ENCODE peak calls at places on chromosome 1, in five cellular contexts. One of them, this sample, is unnamed. For H3K4me1, the result is how much of the 10 kb centered on the place peaks cover.

GRCh38 chr1:192475329-192475728 is 100.2 kb upstream of the RGS1 start:
- DNase-seq in transverse colon: no peak
- DNase-seq in A549: no peak
- DNase-seq in H1: no peak
- DNase-seq in sigmoid colon: no peak
- DNase-seq in this sample: no peak

GRCh38 chr1:227799756-227800155 is 15.7 kb upstream of the PRSS38 start:
- DNase-seq in transverse colon: no peak
- DNase-seq in A549: no peak
- DNase-seq in H1: no peak
- DNase-seq in sigmoid colon: no peak
- DNase-seq in this sample: no peak

GRCh38 chr1:41280189-41281032 is 38.3 kb upstream of the SCMH1 start:
- DNase-seq in transverse colon: no peak
- DNase-seq in A549: no peak
- DNase-seq in H1: no peak
- DNase-seq in sigmoid colon: no peak
- DNase-seq in this sample: peak

GRCh38 chr1:113530021-113530420 is 139.7 kb downstream of the MAGI3 start:
- DNase-seq in transverse colon: no peak
- DNase-seq in A549: no peak
- DNase-seq in H1: no peak
- DNase-seq in sigmoid colon: no peak
- DNase-seq in this sample: no peak

GRCh38 chr1:15066191-15066590 is 87.4 kb upstream of the TMEM51 start:
- DNase-seq in transverse colon: no peak
- DNase-seq in A549: no peak
- DNase-seq in H1: no peak
- DNase-seq in sigmoid colon: no peak
- DNase-seq in this sample: peak

GRCh38 chr1:111510003-111510380 is 6.6 kb upstream of the ADORA3 start:
- DNase-seq in transverse colon: no peak
- DNase-seq in A549: no peak
- DNase-seq in H1: no peak
- DNase-seq in sigmoid colon: peak
- DNase-seq in this sample: no peak

GRCh38 chr1:8003431-8004112 is 22.5 kb downstream of the ERRFI1 start:
- DNase-seq in transverse colon: no peak
- DNase-seq in A549: no peak
- DNase-seq in H1: no peak
- DNase-seq in sigmoid colon: no peak
- DNase-seq in this sample: no peak

GRCh38 chr1:100530901-100531487 is 6.9 kb upstream of the GPR88 start:
- DNase-seq in transverse colon: peak
- DNase-seq in A549: no peak
- DNase-seq in H1: no peak
- DNase-seq in sigmoid colon: peak
- DNase-seq in this sample: peak

DNA sequence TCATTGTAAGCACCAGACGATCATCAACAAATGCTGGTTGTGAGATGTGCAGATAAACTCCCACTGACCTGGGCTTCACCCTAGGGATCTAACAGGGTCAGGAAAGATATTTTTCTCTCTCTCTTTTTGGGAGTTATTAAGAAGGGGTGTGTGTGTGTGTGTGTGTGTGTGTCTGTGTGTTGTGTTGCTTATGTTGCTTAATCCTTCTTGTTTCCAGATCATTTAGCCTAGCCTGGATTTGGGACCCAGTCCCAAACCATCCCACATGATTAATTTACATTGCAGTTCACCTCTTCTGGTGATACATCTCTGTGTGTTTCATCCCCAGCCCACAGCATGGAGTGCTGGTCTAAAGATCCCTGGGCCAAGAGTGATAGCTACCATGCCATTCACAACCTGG is 122.8 kb upstream of the IPO9 start:
- DNase-seq in transverse colon: no peak
- DNase-seq in A549: no peak
- DNase-seq in H1: no peak
- DNase-seq in sigmoid colon: no peak
- DNase-seq in this sample: no peak
- H3K4me1 ChIP-seq in transverse colon: under half
- H3K4me1 ChIP-seq in A549: under half
- H3K4me1 ChIP-seq in H1: under half
- H3K4me1 ChIP-seq in sigmoid colon: under half
- H3K4me1 ChIP-seq in this sample: under half

DNA sequence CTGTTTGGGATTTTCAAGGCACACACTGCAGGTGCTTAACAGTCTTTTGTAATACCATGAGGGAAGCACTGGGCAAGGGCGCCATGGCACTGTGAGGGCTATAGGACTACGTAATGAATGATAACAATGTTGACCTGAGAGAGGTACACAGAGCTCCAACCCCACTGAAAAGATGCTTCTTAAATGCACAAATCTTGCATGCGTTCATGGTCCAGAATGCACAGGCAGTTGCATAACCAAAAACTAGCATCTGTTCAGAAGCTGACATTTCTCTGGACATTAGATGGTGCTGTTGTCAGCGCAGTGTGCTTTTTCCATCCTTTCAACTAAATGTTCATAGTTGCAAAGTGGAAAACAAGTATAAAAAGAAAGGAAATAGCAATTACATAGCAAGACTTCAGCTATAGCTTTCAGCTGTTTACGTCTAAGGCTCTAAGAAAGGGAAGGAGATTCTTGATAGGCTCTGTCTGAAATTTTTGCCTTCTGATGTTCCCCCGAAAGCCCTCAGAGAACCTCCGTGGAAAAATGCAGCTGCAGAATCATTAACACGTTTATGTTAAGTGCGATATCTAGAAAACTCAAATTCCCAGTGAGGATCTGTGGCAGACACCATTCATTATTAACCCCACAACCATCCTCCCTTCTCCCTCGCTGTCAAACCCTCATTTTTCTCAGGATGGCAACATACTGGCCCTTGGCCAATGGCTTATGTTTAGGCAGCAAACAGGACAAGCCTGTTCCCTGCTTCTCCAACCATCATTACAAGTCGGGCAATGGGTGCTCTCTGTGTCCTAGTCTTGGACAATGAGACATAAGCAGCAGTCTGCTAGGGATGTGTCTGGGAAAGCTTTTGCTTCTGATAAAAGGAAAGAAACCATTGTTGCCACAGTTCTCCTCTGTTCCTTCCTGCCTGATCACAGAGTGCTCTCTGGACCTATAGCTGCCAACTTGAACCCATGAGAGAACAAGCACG is 8.2 kb upstream of the TARBP1 start:
- DNase-seq in transverse colon: peak
- DNase-seq in A549: peak
- DNase-seq in H1: no peak
- DNase-seq in sigmoid colon: no peak
- DNase-seq in this sample: no peak
- TF ChIP-seq POLR2A in transverse colon: no peak
- TF ChIP-seq POLR2A in A549: no peak
- TF ChIP-seq POLR2A in H1: no peak
- TF ChIP-seq POLR2A in sigmoid colon: no peak
- TF ChIP-seq POLR2A in this sample: no peak

DNA sequence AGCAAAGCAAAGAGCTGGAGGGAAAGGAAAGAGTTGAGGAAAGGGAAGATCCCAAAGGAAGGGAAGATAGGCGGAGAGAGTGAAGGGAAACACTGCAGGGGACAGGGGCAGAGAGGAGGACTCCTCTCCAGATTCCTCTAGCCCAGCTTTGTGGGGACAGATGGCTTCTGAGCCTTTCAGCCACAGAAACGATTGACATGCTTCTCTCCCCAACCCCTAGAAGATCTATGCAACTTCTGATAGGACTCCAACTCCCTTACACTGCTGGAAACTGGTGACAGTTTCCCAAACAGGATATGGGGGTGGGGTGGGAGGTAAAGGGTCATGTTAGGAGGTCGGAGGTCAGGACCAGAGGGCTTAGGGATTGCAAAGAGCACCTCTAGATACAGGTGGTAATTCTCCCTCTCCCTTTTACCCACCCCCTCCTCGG is 6.5 kb downstream of the MEX3A start:
- DNase-seq in transverse colon: no peak
- DNase-seq in A549: no peak
- DNase-seq in H1: no peak
- DNase-seq in sigmoid colon: no peak
- DNase-seq in this sample: no peak
- TF ChIP-seq EP300 in transverse colon: no peak
- TF ChIP-seq EP300 in A549: no peak
- TF ChIP-seq EP300 in H1: no peak
- TF ChIP-seq EP300 in sigmoid colon: no peak
- TF ChIP-seq EP300 in this sample: no peak

DNA sequence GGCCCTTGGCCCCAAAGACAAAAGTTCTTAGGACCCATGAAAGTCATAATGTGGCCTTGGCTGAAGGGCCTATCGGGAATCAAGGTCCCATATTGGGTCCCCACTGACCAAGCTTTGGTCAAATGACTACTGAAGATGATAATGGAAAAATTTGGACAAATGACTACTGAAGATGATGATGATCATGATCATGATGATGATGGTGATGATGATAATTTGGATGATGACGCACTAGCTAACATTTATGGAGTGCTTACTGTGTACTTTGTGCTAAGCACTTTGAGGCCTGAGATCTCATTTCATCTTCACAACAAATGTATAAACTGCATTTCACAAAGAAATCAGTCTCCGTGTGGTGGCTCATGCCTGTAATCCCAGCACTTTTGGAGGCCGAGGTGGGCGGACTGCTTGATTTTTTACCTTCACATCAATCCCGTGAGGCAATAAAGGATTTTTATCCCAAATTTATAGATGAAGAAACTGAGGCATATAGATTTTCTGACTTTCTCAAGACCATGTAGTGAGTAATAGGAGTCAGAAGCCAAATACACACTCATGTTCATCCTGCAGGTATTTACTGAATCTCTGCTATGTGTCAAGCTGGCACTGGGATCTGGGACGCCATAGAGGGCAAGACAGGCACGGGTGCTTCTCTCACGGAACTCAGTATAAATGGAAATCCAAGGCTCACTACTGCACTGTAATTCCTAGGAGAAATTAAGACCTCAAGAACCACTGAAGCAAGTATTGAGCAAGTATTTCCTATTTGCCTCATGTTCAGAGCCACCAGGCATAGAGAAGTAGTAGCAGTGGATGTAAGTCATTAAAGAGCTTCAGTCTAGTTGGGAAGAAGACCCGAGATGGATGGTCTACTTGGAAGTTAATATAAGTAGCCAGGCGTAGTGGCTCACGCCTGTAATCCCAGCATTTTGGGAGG is 39.2 kb downstream of the EIF2D start:
- DNase-seq in transverse colon: no peak
- DNase-seq in A549: no peak
- DNase-seq in H1: no peak
- DNase-seq in sigmoid colon: no peak
- DNase-seq in this sample: peak
- H3K4me1 ChIP-seq in transverse colon: under half
- H3K4me1 ChIP-seq in A549: under half
- H3K4me1 ChIP-seq in H1: under half
- H3K4me1 ChIP-seq in sigmoid colon: under half
- H3K4me1 ChIP-seq in this sample: under half

DNA sequence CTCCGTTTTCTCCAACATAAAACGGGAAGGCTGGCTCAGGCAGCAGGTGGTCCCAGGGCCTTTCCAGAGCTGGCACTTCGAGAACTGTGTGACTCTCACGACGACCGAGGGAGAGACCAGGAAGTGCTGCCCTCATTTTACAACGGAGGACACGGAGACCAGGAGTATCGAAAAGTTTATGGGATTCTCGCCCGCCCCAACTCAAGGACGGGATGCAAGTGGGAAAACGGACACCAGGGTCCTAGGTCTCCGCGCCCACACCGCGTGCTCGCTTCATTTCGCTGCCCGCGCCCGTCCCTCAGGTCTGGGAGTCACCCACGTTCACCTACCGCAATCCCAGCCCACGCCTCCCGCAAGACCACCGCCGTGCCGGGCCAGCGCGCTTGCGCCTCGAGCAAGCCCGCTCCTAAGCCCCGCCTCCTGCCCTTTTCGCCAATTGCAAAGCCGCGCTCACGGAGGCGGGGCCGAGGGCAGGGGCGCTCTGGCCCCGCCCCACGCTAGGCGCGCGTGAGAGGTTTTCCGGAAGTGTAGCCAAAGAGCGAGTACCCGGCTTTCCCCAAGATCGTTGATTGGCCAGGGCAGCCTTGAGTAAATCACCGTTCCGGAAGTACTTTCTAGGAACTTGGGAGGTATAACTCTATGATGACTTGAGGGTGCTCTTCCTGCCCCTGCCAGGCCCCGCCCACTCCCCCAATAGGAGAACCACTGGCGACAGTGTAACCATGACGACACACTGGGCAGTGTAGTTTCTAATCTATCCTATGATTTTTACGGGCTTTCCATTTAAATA is at the start of gene PARS2:
- DNase-seq in transverse colon: peak
- DNase-seq in A549: peak
- DNase-seq in H1: peak
- DNase-seq in sigmoid colon: peak
- DNase-seq in this sample: peak
- TF ChIP-seq POLR2A in transverse colon: peak
- TF ChIP-seq POLR2A in A549: peak
- TF ChIP-seq POLR2A in H1: peak
- TF ChIP-seq POLR2A in sigmoid colon: peak
- TF ChIP-seq POLR2A in this sample: peak

DNA sequence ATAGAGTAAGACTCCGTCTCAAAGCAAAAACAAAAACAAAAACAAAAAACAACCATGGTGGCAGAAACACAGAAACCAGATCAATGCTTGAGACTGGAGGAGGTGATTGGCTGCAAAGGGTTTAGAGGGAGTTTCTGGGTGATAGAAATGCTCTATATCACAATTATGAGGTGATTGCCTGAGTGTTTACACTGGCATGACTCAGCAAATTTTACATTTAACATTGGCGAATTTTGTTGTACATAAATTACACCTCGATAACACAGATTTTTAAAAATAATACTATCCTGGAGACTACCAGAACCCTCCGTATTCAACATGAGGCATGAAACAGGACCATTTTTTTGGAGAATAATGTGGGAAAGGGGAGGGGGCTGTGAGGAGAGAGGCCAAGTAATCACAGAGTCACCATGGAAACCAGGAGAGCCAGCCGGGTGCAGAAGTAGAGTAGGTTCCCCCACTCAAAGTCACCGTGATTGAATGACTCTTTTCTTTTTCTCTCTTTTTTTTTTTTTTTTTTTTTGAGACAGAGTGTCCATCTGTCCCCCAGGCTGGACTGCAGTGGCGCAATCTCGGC is 24.3 kb downstream of the HEYL start:
- DNase-seq in transverse colon: no peak
- DNase-seq in A549: no peak
- DNase-seq in H1: no peak
- DNase-seq in sigmoid colon: no peak
- DNase-seq in this sample: no peak
- TF ChIP-seq EP300 in transverse colon: no peak
- TF ChIP-seq EP300 in A549: no peak
- TF ChIP-seq EP300 in H1: no peak
- TF ChIP-seq EP300 in sigmoid colon: no peak
- TF ChIP-seq EP300 in this sample: no peak

This sample was measured in upper lobe of left lung.